ENCODE peak calls at places on chromosomes 3 and 15, in five cellular contexts. M is NB4, O is A549, G is HepG2, T is SK-N-SH. L is an unnamed sample.

GRCh38 chr3:180755553-180755952 is 76.3 kb upstream of the CCDC39 start:
- DNase-seq in T (no peak), G (no peak), M (no peak), O (no peak), L (no peak)

GRCh38 chr3:58287354-58287753 is 18.7 kb upstream of the RPP14 start:
- DNase-seq in T (no peak), O (no peak), G (no peak), M (no peak), L (no peak)

GRCh38 chr15:98746756-98747155 is 98.4 kb downstream of the IGF1R start:
- DNase-seq in O (no peak), T (no peak), G (no peak), M (no peak), L (no peak)

GRCh38 chr3:48500656-48501055 is 3.3 kb downstream of the SHISA5 start:
- DNase-seq in O (no peak), T (no peak), G (no peak), M (no peak), L (no peak)

GRCh38 chr3:185363662-185364203 is 797 bp downstream of the MAP3K13 start:
- DNase-seq in T (no peak), O (no peak), G (no peak), M (peak; percentile 15), L (no peak)

GRCh38 chr15:47718474-47719440 is 1.5 kb downstream of the SEMA6D start:
- DNase-seq in O (no peak), T (peak; percentile 56), G (no peak), M (no peak), L (peak; percentile 62)

GRCh38 chr3:71011565-71012287 is 571.8 kb downstream of the FOXP1 start:
- DNase-seq in G (no peak), O (no peak), M (no peak), T (no peak), L (peak; percentile 47)

GRCh38 chr15:99324082-99324620 is 72.9 kb downstream of the LRRC28 start:
- DNase-seq in G (no peak), T (no peak), O (peak; percentile 51), M (peak; percentile 52), L (peak; percentile 60)

GRCh38 chr3:17687585-17687984 is 54.8 kb downstream of the TBC1D5 start:
- DNase-seq in M (no peak), O (no peak), G (no peak), T (no peak), L (no peak)

GRCh38 chr3:156554515-156554841 is 439 bp downstream of the SSR3 start:
- DNase-seq in G (no peak), O (no peak), T (no peak), M (no peak), L (no peak)

GRCh38 chr3:57176045-57176444 is 10.9 kb upstream of the IL17RD start:
- DNase-seq in M (no peak), T (no peak), O (no peak), G (no peak), L (no peak)

GRCh38 chr3:188264231-188265213 is 110.6 kb downstream of the LPP start:
- DNase-seq in G (peak; percentile 29), O (no peak), M (no peak), T (no peak), L (peak; percentile 45)

GRCh38 chr15:33059184-33059583 is 135.3 kb downstream of the FMN1 start:
- DNase-seq in O (no peak), T (no peak), M (no peak), G (no peak), L (peak; percentile 7)

GRCh38 chr15:79403501-79403900 is 28.6 kb upstream of the MINAR1 start:
- DNase-seq in O (no peak), T (no peak), M (no peak), G (no peak), L (no peak)

GRCh38 chr3:16496008-16496407 is 17.5 kb downstream of the RFTN1 start:
- DNase-seq in M (no peak), O (no peak), G (no peak), T (no peak), L (no peak)

GRCh38 chr15:36671017-36671416 is 91.6 kb downstream of the CDIN1 start:
- DNase-seq in T (no peak), M (no peak), O (no peak), G (no peak), L (no peak)

GRCh38 chr3:193782280-193782654 is 189.3 kb downstream of the OPA1 start:
- DNase-seq in G (no peak), O (peak; percentile 18), T (no peak), M (no peak), L (no peak)

GRCh38 chr3:31571325-31571724 is 38.6 kb downstream of the STT3B start:
- DNase-seq in G (no peak), O (no peak), M (no peak), T (no peak), L (no peak)

GRCh38 chr3:184361532-184361931 is at the start of the genes CLCN2 and POLR2H:
- DNase-seq in M (peak; percentile 85), T (peak; percentile 89), G (peak; percentile 53), O (no peak), L (peak; percentile 55)

GRCh38 chr3:186209810-186210752 is 101.2 kb upstream of the ETV5 start:
- DNase-seq in O (no peak), M (peak; percentile 94), T (peak; percentile 72), G (peak; percentile 84), L (no peak)

GRCh38 chr15:63600001-63600645 is 2.9 kb downstream of the FBXL22 start:
- DNase-seq in O (peak; percentile 51), G (no peak), M (peak; percentile 47), T (no peak), L (no peak)

GRCh38 chr3:21919383-21919782 is 168.4 kb upstream of the ZNF385D start:
- DNase-seq in M (no peak), T (no peak), O (no peak), G (no peak), L (no peak)

GRCh38 chr3:21914451-21914850 is 163.4 kb upstream of the ZNF385D start:
- DNase-seq in G (no peak), T (no peak), M (no peak), O (no peak), L (no peak)

GRCh38 chr3:21920431-21920830 is 169.4 kb upstream of the ZNF385D start:
- DNase-seq in T (no peak), G (no peak), O (no peak), M (no peak), L (no peak)
- TF ChIP-seq MAX in T (no peak), G (no peak), O (no peak), M (no peak), L (no peak)

DNA sequence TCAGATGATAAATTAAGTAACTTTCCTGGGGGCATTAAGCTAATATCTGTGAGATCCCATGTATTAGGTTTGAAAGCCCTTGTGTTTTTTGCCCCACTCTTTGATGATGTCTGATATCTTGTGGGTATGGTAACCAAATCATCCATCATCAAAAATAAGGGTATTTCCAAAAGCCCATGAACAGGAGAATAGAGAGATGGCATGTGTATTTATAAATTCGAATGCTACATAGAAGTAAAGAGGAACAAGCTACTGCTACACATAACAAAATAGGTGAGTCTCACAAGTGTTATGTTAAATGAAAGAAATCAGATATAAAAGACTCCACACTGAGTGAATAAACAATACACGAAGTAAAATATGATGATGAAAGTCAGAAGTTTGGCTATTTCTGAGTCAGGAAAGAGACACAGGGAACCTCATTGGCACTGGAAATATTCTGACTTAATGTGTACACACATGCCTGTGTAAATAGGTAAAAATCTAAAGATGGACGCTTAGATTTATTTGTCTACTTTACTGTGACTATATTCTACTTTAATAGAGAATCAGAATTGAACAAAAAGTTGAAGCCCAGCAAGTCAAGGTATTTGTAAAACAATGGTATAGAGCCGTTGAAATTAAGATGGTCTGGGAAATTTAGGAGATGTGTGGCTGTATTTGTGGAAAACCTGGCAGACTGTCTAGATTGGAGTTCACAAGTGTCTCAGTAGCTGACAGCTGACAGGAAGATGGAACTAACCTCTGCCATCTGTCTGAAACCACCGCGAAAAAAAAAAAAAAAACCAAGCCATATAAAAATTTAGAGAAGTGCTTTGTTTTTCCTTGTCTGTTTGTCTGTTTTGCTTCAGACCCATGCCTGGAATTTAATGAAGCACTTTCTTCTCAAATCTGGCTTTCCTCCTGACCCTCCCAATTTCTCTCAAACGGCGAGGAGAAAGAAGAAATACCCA is 111.0 kb upstream of the TGFBR2 start:
- DNase-seq in T (no peak), M (peak; percentile 23), O (no peak), G (no peak), L (no peak)
- H3K4me3 ChIP-seq in T (no peak overlapping the region), M (no peak overlapping the region), O (no peak overlapping the region), G (no peak overlapping the region), L (no peak overlapping the region)

GRCh38 chr3:127834771-127835170 is 12.5 kb upstream of the MGLL start:
- DNase-seq in T (no peak), G (no peak), O (no peak), M (no peak), L (no peak)

GRCh38 chr3:127831723-127832172 is 9.4 kb upstream of the MGLL start:
- DNase-seq in G (no peak), O (no peak), T (peak; percentile 67), M (peak; percentile 67), L (peak; percentile 35)

GRCh38 chr3:127836004-127836882 is 13.9 kb upstream of the MGLL start:
- DNase-seq in O (no peak), G (no peak), T (no peak), M (no peak), L (no peak)

GRCh38 chr3:127829537-127829936 is 7.2 kb upstream of the MGLL start:
- DNase-seq in G (no peak), T (no peak), O (no peak), M (no peak), L (no peak)

GRCh38 chr3:127833281-127834032 is 11.1 kb upstream of the MGLL start:
- DNase-seq in M (no peak), O (no peak), G (no peak), T (no peak), L (no peak)
- TF ChIP-seq MAX in M (no peak), O (no peak), G (no peak), T (no peak), L (no peak)

GRCh38 chr3:128993461-128994172 is at the start of gene CFAP92:
- DNase-seq in G (no peak), O (peak; percentile 72), T (peak; percentile 97), M (no peak), L (no peak)

GRCh38 chr3:128996200-128996599 is 2.3 kb upstream of the CFAP92 start:
- DNase-seq in O (no peak), T (no peak), G (no peak), M (no peak), L (no peak)

GRCh38 chr3:128995737-128996136 is 1.9 kb upstream of the CFAP92 start:
- DNase-seq in G (no peak), T (no peak), O (no peak), M (no peak), L (no peak)

GRCh38 chr3:128994173-128994512 is 267 bp upstream of the CFAP92 start:
- DNase-seq in O (no peak), G (no peak), M (no peak), T (no peak), L (peak; percentile 77)

GRCh38 chr3:128994581-128995161 is 795 bp upstream of the CFAP92 start:
- DNase-seq in O (no peak), M (no peak), G (no peak), T (no peak), L (no peak)
- H3K4me3 ChIP-seq in O (no peak overlapping the region), M (no peak overlapping the region), G (no peak overlapping the region), T (peak overlapping the region; percentile 43), L (no peak overlapping the region)